ENCODE peak calls at places on chromosome 22, in ten cellular contexts. Z, X, E, O, B, M, W, H, I and S are unnamed samples.

GRCh38 chr22:48096411-48096810 is 1334.0 kb downstream of the TBC1D22A start:
- DNase-seq in X (no peak), Z (no peak), I (no peak), W (no peak), M (no peak), O (no peak), E (no peak), B (no peak), H (no peak), S (no peak)

GRCh38 chr22:38148252-38148651 is 33.4 kb downstream of the PLA2G6 start:
- DNase-seq in I (peak; percentile 81), O (no peak), M (no peak), H (no peak), B (no peak), W (no peak), E (no peak), Z (peak; percentile 85), X (no peak), S (no peak)

GRCh38 chr22:20021196-20022181 is 579 bp downstream of the TANGO2 start:
- DNase-seq in X (peak; percentile 83), I (peak; percentile 47), Z (peak; percentile 70), M (no peak), H (peak; percentile 11), W (peak; percentile 84), B (peak; percentile 26), O (no peak), E (peak; percentile 12), S (peak; percentile 14)

GRCh38 chr22:39500101-39500500 is 2.0 kb upstream of the MIEF1 start:
- DNase-seq in W (no peak), O (no peak), E (no peak), H (no peak), I (no peak), M (no peak), B (no peak), X (no peak), Z (no peak), S (no peak)

GRCh38 chr22:25774575-25775026 is 32.6 kb downstream of the MYO18B start:
- DNase-seq in W (no peak), O (no peak), I (no peak), M (no peak), H (no peak), X (no peak), B (no peak), E (no peak), Z (no peak), S (peak; percentile 22)

GRCh38 chr22:46352691-46353386 is 17.3 kb downstream of the TRMU start:
- DNase-seq in H (no peak), W (peak; percentile 78), M (no peak), X (peak; percentile 53), O (no peak), E (no peak), I (peak; percentile 88), Z (peak; percentile 37), B (no peak), S (peak; percentile 38)

GRCh38 chr22:39343259-39344045 is 6.3 kb upstream of the SYNGR1 start:
- DNase-seq in I (peak; percentile 60), E (peak; percentile 76), X (peak; percentile 53), O (no peak), W (no peak), B (peak; percentile 17), Z (peak; percentile 55), H (peak; percentile 37), M (peak; percentile 26), S (peak; percentile 69)

GRCh38 chr22:24333301-24333700 is 62.7 kb downstream of the SPECC1L start:
- DNase-seq in H (no peak), I (peak; percentile 52), W (no peak), M (no peak), O (no peak), B (no peak), Z (peak; percentile 37), E (no peak), X (no peak), S (no peak)

GRCh38 chr22:37778370-37779009 is 29.2 kb upstream of the GCAT start:
- DNase-seq in M (no peak), E (no peak), Z (no peak), W (no peak), I (no peak), X (no peak), H (no peak), O (no peak), B (no peak), S (no peak)

GRCh38 chr22:26888887-26889286 is 231.5 kb downstream of the MIAT start:
- DNase-seq in B (no peak), M (no peak), W (no peak), H (no peak), Z (no peak), I (no peak), X (no peak), E (no peak), O (no peak), S (no peak)

GRCh38 chr22:42700901-42701300 is 19.8 kb downstream of the A4GALT start:
- DNase-seq in H (no peak), M (no peak), I (no peak), B (no peak), E (no peak), O (no peak), W (no peak), X (no peak), Z (no peak), S (no peak)

GRCh38 chr22:47605886-47606285 is 843.4 kb downstream of the TBC1D22A start:
- DNase-seq in E (no peak), B (no peak), X (no peak), I (no peak), Z (no peak), H (no peak), M (no peak), W (no peak), O (no peak), S (no peak)

GRCh38 chr22:30868663-30869385 is 99.8 kb downstream of the MORC2 start:
- DNase-seq in Z (no peak), B (no peak), W (peak; percentile 22), M (no peak), O (no peak), H (no peak), E (no peak), I (no peak), X (no peak), S (no peak)

GRCh38 chr22:43446037-43446803 is 34.4 kb downstream of the MPPED1 start:
- DNase-seq in E (no peak), B (no peak), I (no peak), O (no peak), H (no peak), X (no peak), M (no peak), Z (no peak), W (no peak), S (no peak)

GRCh38 chr22:45389546-45389945 is 23.9 kb downstream of the SMC1B start:
- DNase-seq in H (no peak), X (no peak), B (no peak), E (no peak), O (no peak), W (no peak), M (no peak), Z (no peak), I (no peak), S (no peak)

GRCh38 chr22:29149841-29150555 is 55.7 kb upstream of the EMID1 start:
- DNase-seq in X (no peak), H (no peak), B (no peak), M (no peak), I (no peak), E (no peak), Z (peak; percentile 52), O (no peak), W (peak; percentile 64), S (no peak)